ENCODE peak calls at places on chromosomes 6 and 20, in four cellular contexts. X is activated CD4-positive, alpha-beta T cell treated with anti-CD3 and anti-CD28 coated beads, Interleukin-2, amount 50 U/mL, for 1 hour; E is NCI-H1092; I is NCI-H1105. J is an unnamed sample.

GRCh38 chr20:24470031-24470781 is 777 bp downstream of the SYNDIG1 start:
- DNase-seq in X (no peak), E (no peak), I (peak), J (no peak)

GRCh38 chr6:137493218-137494038 is 766 bp downstream of the OLIG3 start:
- DNase-seq in X (no peak), E (no peak), I (no peak), J (no peak)

GRCh38 chr20:47411161-47411560 is 54.7 kb upstream of the ZMYND8 start:
- DNase-seq in X (no peak), E (no peak), I (no peak), J (no peak)

GRCh38 chr6:142323377-142323776 is 21.6 kb downstream of the ADGRG6 start:
- DNase-seq in X (no peak), E (no peak), I (peak), J (no peak)

GRCh38 chr20:56429496-56429895 is 17.4 kb downstream of the CASS4 start:
- DNase-seq in X (no peak), E (no peak), I (no peak), J (no peak)

GRCh38 chr6:50891290-50891689 is 72.6 kb downstream of the TFAP2B start:
- DNase-seq in X (no peak), E (no peak), I (no peak), J (no peak)

GRCh38 chr6:89375427-89375868 is 22.9 kb upstream of the UBE2J1 start:
- DNase-seq in X (peak), E (peak), I (peak), J (peak)

GRCh38 chr6:118263929-118264486 is 284.1 kb upstream of the PLN start:
- DNase-seq in X (no peak), E (peak), I (peak), J (no peak)

GRCh38 chr20:50071039-50071888 is 41.7 kb downstream of the UBE2V1 start:
- DNase-seq in X (peak), E (peak), I (peak), J (peak)

GRCh38 chr6:53669592-53669991 is 4.0 kb upstream of the KLHL31 start:
- DNase-seq in X (no peak), E (no peak), I (no peak), J (no peak)

GRCh38 chr20:51428451-51429143 is 113.9 kb downstream of the NFATC2 start:
- DNase-seq in X (no peak), E (no peak), I (no peak), J (no peak)

GRCh38 chr20:13883425-13883824 is 98.6 kb downstream of the NDUFAF5 start:
- DNase-seq in X (no peak), E (peak), I (no peak), J (no peak)

GRCh38 chr6:81767163-81768000 is 14.9 kb upstream of the TENT5A start:
- DNase-seq in X (no peak), E (no peak), I (no peak), J (no peak)

GRCh38 chr6:169495601-169496000 is 206.2 kb downstream of the WDR27 start:
- DNase-seq in X (no peak), E (no peak), I (no peak), J (no peak)

GRCh38 chr20:20233041-20233514 is 134.8 kb upstream of the INSM1 start:
- DNase-seq in X (no peak), E (no peak), I (no peak), J (no peak)

GRCh38 chr6:12354499-12354898 is 64.3 kb downstream of the EDN1 start:
- DNase-seq in X (no peak), E (no peak), I (no peak), J (no peak)

GRCh38 chr6:25660512-25660911 is 8.5 kb downstream of the SCGN start:
- DNase-seq in X (no peak), E (no peak), I (no peak), J (no peak)

GRCh38 chr6:157106487-157106886 is 216.8 kb downstream of the TMEM242 start:
- DNase-seq in X (no peak), E (no peak), I (no peak), J (no peak)

GRCh38 chr6:45930419-45931059 is 85.1 kb downstream of the CLIC5 start:
- DNase-seq in X (peak), E (peak), I (peak), J (peak)

GRCh38 chr20:56420028-56420427 is 8.0 kb downstream of the CASS4 start:
- DNase-seq in X (no peak), E (no peak), I (no peak), J (no peak)

GRCh38 chr20:44731657-44732056 is 14.0 kb upstream of the KCNK15 start:
- DNase-seq in X (no peak), E (no peak), I (no peak), J (no peak)

GRCh38 chr6:76682842-76683241 is 610.4 kb upstream of the IMPG1 start:
- DNase-seq in X (no peak), E (no peak), I (peak), J (no peak)

GRCh38 chr20:35952480-35953410 is 1.6 kb downstream of the SCAND1 start:
- DNase-seq in X (no peak), E (no peak), I (no peak), J (no peak)

GRCh38 chr6:71012871-71013456 is 56.1 kb upstream of the B3GAT2 start:
- DNase-seq in X (no peak), E (peak), I (peak), J (no peak)

GRCh38 chr20:38073307-38074010 is 39.9 kb downstream of the RPRD1B start:
- DNase-seq in X (no peak), E (no peak), I (peak), J (no peak)

GRCh38 chr6:53679446-53679933 is 13.9 kb upstream of the KLHL31 start:
- DNase-seq in X (no peak), E (no peak), I (no peak), J (no peak)

GRCh38 chr20:41411458-41411857 is 44.8 kb upstream of the EMILIN3 start:
- DNase-seq in X (no peak), E (no peak), I (no peak), J (no peak)

J was measured in NK-92 treated with Interleukin-12 subunit alpha and Interleukin-12 subunit beta, amount 100 ng/mL, for 24 hours.